ENCODE peak calls at places on chromosomes 13 and 19, in four cellular contexts. H is right atrium auricular region, R is PC-3, W is HFFc6. X is an unnamed sample.

GRCh38 chr19:14971474-14971873 is 8.2 kb downstream of the SLC1A6 start:
- DNase-seq in H (no peak), R (no peak), W (no peak), X (no peak)

GRCh38 chr13:50850445-50850844 is 7.0 kb upstream of the DLEU7 start:
- DNase-seq in H (no peak), R (no peak), W (no peak), X (no peak)

GRCh38 chr13:64662887-64663593 is 2567.1 kb downstream of the PCDH9 start:
- DNase-seq in H (no peak), R (no peak), W (no peak), X (no peak)

GRCh38 chr19:45958320-45958719 is 15.3 kb downstream of the NOVA2 start:
- DNase-seq in H (no peak), R (no peak), W (no peak), X (no peak)

GRCh38 chr19:46571495-46571894 is 29.6 kb upstream of the CALM3 start:
- DNase-seq in H (peak; percentile 28), R (peak; percentile 38), W (peak; percentile 7), X (no peak)

GRCh38 chr19:10766681-10767201 is 48.9 kb downstream of the DNM2 start:
- DNase-seq in H (no peak), R (no peak), W (peak; percentile 4), X (no peak)

GRCh38 chr13:76398426-76398825 is 487.8 kb downstream of the KCTD12 start:
- DNase-seq in H (no peak), R (no peak), W (no peak), X (no peak)

GRCh38 chr13:31166591-31166990 is 4.9 kb upstream of the HSPH1 start:
- DNase-seq in H (no peak), R (peak; percentile 69), W (no peak), X (no peak)

GRCh38 chr19:34173145-34173956 is 1.0 kb downstream of the LSM14A start:
- DNase-seq in H (no peak), R (peak; percentile 61), W (peak; percentile 28), X (no peak)

GRCh38 chr13:113080361-113080831 is 25.2 kb upstream of the F7 start:
- DNase-seq in H (no peak), R (no peak), W (no peak), X (no peak)

GRCh38 chr19:30936276-30936675 is 413.0 kb downstream of the TSHZ3 start:
- DNase-seq in H (no peak), R (no peak), W (no peak), X (no peak)

GRCh38 chr19:56222901-56223300 is 20.8 kb downstream of the ZSCAN5C start:
- DNase-seq in H (no peak), R (no peak), W (no peak), X (no peak)

GRCh38 chr19:48418317-48419064 is 25.0 kb downstream of the GRIN2D start:
- DNase-seq in H (no peak), R (peak; percentile 14), W (peak; percentile 40), X (no peak)

GRCh38 chr19:47381653-47382279 is 32.7 kb downstream of the DHX34 start:
- DNase-seq in H (no peak), R (no peak), W (no peak), X (no peak)

GRCh38 chr13:62432906-62433305 is 1017.3 kb upstream of the PCDH20 start:
- DNase-seq in H (no peak), R (no peak), W (no peak), X (no peak)

GRCh38 chr19:39264306-39265290 is 3.6 kb upstream of the IFNL2 start:
- DNase-seq in H (no peak), R (no peak), W (no peak), X (no peak)

GRCh38 chr13:83941669-83942335 is 59.5 kb upstream of the SLITRK1 start:
- DNase-seq in H (no peak), R (no peak), W (no peak), X (no peak)

GRCh38 chr13:23433171-23434153 is at the start of gene SACS:
- DNase-seq in H (no peak), R (peak; percentile 17), W (peak; percentile 65), X (no peak)

GRCh38 chr13:34044660-34045080 is 226.7 kb downstream of the RFC3 start:
- DNase-seq in H (no peak), R (peak; percentile 88), W (peak; percentile 87), X (peak; percentile 65)

GRCh38 chr13:40251343-40252032 is 415.0 kb downstream of the FOXO1 start:
- DNase-seq in H (no peak), R (no peak), W (no peak), X (no peak)

GRCh38 chr19:21835810-21836444 is at the start of gene ZNF43:
- DNase-seq in H (peak; percentile 99), R (peak; percentile 46), W (peak; percentile 85), X (peak; percentile 61)

GRCh38 chr19:43623889-43624670 is 4.7 kb upstream of the ZNF428 start:
- DNase-seq in H (no peak), R (no peak), W (no peak), X (no peak)

GRCh38 chr13:27712421-27712820 is 79.9 kb upstream of the GSX1 start:
- DNase-seq in H (no peak), R (peak; percentile 39), W (no peak), X (no peak)
- TF ChIP-seq CTCF in H (no peak), R (peak; percentile 41), W (no peak), X (peak; percentile 15)

GRCh38 chr19:50478901-50479715 is 2.5 kb upstream of the GARIN5A start:
- DNase-seq in H (no peak), R (peak; percentile 38), W (no peak), X (no peak)
- TF ChIP-seq CTCF in H (no peak), R (peak; percentile 80), W (peak; percentile 76), X (peak; percentile 67)

GRCh38 chr13:110706570-110707378 is 858 bp upstream of the CARS2 start:
- DNase-seq in H (no peak), R (no peak), W (no peak), X (no peak)
- TF ChIP-seq CTCF in H (no peak), R (no peak), W (no peak), X (no peak)

GRCh38 chr13:27678306-27679040 is 56.8 kb downstream of the POLR1D start:
- DNase-seq in H (no peak), R (peak; percentile 74), W (no peak), X (no peak)

GRCh38 chr13:27679896-27680295 is 58.2 kb downstream of the POLR1D start:
- DNase-seq in H (no peak), R (peak; percentile 33), W (no peak), X (no peak)

GRCh38 chr13:27679396-27679795 is 57.7 kb downstream of the POLR1D start:
- DNase-seq in H (no peak), R (peak; percentile 82), W (no peak), X (no peak)

DNA sequence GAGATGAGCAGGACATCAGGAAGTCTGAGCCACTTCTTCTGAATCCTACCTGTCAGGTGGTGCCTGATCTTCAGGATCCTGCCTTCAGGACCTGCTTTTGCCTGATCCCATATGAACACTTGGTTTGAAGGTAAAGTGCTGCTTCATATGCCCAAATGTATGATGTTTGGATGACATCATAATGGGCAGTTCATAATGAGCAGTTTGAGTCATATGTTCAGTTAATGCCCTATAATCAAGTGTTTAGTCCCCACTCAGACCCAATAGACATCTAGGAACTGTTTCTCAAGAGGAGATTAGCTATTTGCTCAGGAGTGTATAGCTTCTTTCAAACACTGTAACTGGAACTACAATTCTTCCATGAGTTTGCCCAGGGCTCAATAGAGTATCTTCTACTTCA is 58.8 kb downstream of the POLR1D start:
- DNase-seq in H (no peak), R (no peak), W (no peak), X (no peak)
- TF ChIP-seq CTCF in H (no peak), R (no peak), W (no peak), X (no peak)

GRCh38 chr13:105513448-105513847 is 1022.0 kb downstream of the EFNB2 start:
- DNase-seq in H (no peak), R (peak; percentile 19), W (no peak), X (no peak)
- TF ChIP-seq CTCF in H (no peak), R (peak; percentile 22), W (no peak), X (no peak)